ENCODE peak calls at places on chromosomes 13 and 19, in nine cellular contexts. H is upper lobe of left lung; R is choroid plexus epithelial cell; P is thoracic aorta; L is nephron progenitor cell; O is lower leg skin; Q is CD8-positive, alpha-beta T cell; M is cardiac fibroblast; V is cardiac muscle cell. N is an unnamed sample.

GRCh38 chr13:46778879-46779278 is 18.1 kb downstream of the ESD start:
- DNase-seq in H (no peak), R (peak; percentile 48), P (no peak), L (no peak), O (no peak), Q (no peak), M (peak; percentile 61), V (peak; percentile 4), N (no peak)

GRCh38 chr13:75165543-75166230 is 316.3 kb downstream of the TBC1D4 start:
- DNase-seq in H (no peak), R (no peak), P (no peak), L (no peak), O (no peak), Q (no peak), M (no peak), V (no peak), N (no peak)

GRCh38 chr19:13762635-13763235 is 1.6 kb upstream of the MRI1 start:
- DNase-seq in H (peak; percentile 77), R (no peak), P (no peak), L (no peak), O (no peak), Q (no peak), M (no peak), V (no peak), N (no peak)

GRCh38 chr19:47187023-47187655 is 43.9 kb downstream of the BBC3 start:
- DNase-seq in H (no peak), R (no peak), P (no peak), L (no peak), O (no peak), Q (no peak), M (no peak), V (no peak), N (no peak)

GRCh38 chr13:110442946-110443632 is 118.4 kb downstream of the RAB20 start:
- DNase-seq in H (no peak), R (peak; percentile 72), P (no peak), L (no peak), O (no peak), Q (no peak), M (peak; percentile 81), V (peak; percentile 67), N (no peak)

GRCh38 chr19:55301459-55302331 is 17.9 kb downstream of the BRSK1 start:
- DNase-seq in H (peak; percentile 99), R (peak; percentile 78), P (peak; percentile 29), L (peak; percentile 98), O (peak; percentile 75), Q (peak; percentile 90), M (peak; percentile 77), V (peak; percentile 80), N (peak; percentile 79)

GRCh38 chr13:72255908-72256307 is 388.9 kb upstream of the DACH1 start:
- DNase-seq in H (no peak), R (peak; percentile 65), P (no peak), L (peak; percentile 31), O (no peak), Q (no peak), M (peak; percentile 30), V (peak; percentile 2), N (no peak)

GRCh38 chr19:30674656-30675055 is 302.5 kb downstream of the ZNF536 start:
- DNase-seq in H (no peak), R (no peak), P (no peak), L (no peak), O (no peak), Q (no peak), M (no peak), V (no peak), N (no peak)

GRCh38 chr13:61128850-61129645 is 286.6 kb downstream of the PCDH20 start:
- DNase-seq in H (no peak), R (no peak), P (no peak), L (no peak), O (no peak), Q (no peak), M (no peak), V (no peak), N (no peak)

GRCh38 chr19:18340990-18341868 is 831 bp downstream of the PGPEP1 start:
- DNase-seq in H (peak; percentile 89), R (peak; percentile 50), P (no peak), L (peak; percentile 40), O (no peak), Q (peak; percentile 74), M (peak; percentile 50), V (peak; percentile 43), N (peak; percentile 29)

DNA sequence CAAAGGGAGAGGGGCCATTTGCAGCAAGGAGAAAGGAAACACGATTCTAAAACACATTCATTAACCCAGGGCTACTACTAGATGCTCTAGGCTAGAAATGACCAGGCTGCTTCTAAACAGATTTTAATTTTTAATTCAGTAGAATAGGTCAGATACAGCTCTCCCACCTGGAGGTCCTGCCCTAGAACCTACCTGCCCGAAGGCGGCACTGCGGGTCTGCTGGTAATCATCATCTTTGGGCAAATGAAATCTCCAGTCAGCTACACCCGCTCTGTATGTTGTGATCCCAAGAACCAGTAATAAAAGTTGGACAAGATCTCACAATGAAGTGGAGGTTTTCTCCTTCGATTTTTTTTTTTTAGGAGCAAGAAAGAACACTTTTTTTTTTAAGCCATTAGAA is 345.3 kb downstream of the ENOX1 start:
- DNase-seq in H (no peak), R (no peak), P (no peak), L (no peak), O (no peak), Q (no peak), M (no peak), V (no peak), N (no peak)
- TF ChIP-seq CTCF in H (no peak), R (no peak), P (no peak), L (no peak), O (no peak), Q (no peak), M (no peak), V (no peak), N (no peak)

DNA sequence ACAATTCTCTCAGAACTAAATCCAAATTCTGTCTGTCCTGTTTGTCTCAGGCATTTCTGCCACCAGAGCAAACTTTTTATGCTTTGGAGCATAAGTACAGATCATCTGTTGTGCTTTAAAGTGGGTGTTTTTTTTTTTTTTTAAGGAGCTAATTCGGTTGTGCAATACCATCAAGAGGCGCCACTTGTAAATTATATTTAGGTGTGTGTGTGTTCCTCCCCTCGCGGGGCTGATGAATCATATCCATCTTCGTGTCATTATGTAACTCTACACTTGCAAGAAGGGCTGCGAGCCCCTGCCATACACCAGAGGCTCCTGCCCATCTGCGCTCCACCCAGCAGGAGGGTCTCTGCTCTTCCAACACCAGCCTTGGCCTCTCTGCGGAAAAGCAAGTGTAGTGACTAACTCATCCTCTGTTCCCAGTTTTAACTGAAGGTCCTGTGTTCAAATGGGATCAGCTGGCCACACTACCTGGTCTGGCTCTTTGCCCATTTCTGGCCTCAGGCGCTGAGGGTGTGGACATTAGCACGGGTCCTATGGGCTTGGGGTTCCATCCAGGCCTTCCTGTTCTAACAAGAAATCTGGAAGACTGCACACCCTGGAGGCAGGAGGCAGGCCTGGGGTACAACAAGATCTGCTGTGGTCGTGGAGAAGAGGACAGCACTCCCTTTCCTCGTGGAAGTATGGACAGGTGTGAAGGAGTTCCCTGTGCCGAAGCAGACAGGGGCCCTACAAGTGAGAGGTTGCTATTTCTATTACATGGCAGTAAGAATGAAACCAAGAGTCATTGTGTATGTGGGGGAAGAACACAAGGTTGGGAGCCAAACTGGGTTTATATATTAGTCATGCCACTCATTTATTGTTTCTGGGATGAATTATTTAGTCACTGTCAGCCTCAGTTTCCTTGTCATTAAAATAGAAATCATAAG is 96.1 kb upstream of the MBNL2 start:
- DNase-seq in H (peak; percentile 17), R (peak; percentile 64), P (no peak), L (no peak), O (peak; percentile 66), Q (no peak), M (peak; percentile 56), V (peak; percentile 54), N (no peak)
- TF ChIP-seq CTCF in H (no peak), R (no peak), P (no peak), L (no peak), O (no peak), Q (no peak), M (no peak), V (no peak), N (no peak)

GRCh38 chr19:40394816-40395210 is 4.8 kb upstream of the HIPK4 start:
- DNase-seq in H (no peak), R (no peak), P (no peak), L (peak; percentile 49), O (no peak), Q (no peak), M (no peak), V (no peak), N (no peak)

GRCh38 chr19:40393894-40394815 is 4.2 kb upstream of the HIPK4 start:
- DNase-seq in H (peak; percentile 82), R (no peak), P (no peak), L (no peak), O (no peak), Q (no peak), M (no peak), V (no peak), N (no peak)

GRCh38 chr19:40390084-40390742 is at the start of gene HIPK4:
- DNase-seq in H (no peak), R (no peak), P (no peak), L (no peak), O (no peak), Q (no peak), M (no peak), V (no peak), N (no peak)

GRCh38 chr19:40392123-40392522 is 2.1 kb upstream of the HIPK4 start:
- DNase-seq in H (no peak), R (no peak), P (no peak), L (no peak), O (no peak), Q (no peak), M (no peak), V (no peak), N (no peak)

GRCh38 chr19:40392894-40393517 is 3.0 kb upstream of the HIPK4 start:
- DNase-seq in H (no peak), R (peak; percentile 14), P (no peak), L (no peak), O (no peak), Q (no peak), M (peak; percentile 25), V (no peak), N (no peak)
- TF ChIP-seq CTCF in H (peak; percentile 43), R (peak; percentile 37), P (no peak), L (no peak), O (no peak), Q (no peak), M (peak; percentile 43), V (peak; percentile 31), N (no peak)

DNA sequence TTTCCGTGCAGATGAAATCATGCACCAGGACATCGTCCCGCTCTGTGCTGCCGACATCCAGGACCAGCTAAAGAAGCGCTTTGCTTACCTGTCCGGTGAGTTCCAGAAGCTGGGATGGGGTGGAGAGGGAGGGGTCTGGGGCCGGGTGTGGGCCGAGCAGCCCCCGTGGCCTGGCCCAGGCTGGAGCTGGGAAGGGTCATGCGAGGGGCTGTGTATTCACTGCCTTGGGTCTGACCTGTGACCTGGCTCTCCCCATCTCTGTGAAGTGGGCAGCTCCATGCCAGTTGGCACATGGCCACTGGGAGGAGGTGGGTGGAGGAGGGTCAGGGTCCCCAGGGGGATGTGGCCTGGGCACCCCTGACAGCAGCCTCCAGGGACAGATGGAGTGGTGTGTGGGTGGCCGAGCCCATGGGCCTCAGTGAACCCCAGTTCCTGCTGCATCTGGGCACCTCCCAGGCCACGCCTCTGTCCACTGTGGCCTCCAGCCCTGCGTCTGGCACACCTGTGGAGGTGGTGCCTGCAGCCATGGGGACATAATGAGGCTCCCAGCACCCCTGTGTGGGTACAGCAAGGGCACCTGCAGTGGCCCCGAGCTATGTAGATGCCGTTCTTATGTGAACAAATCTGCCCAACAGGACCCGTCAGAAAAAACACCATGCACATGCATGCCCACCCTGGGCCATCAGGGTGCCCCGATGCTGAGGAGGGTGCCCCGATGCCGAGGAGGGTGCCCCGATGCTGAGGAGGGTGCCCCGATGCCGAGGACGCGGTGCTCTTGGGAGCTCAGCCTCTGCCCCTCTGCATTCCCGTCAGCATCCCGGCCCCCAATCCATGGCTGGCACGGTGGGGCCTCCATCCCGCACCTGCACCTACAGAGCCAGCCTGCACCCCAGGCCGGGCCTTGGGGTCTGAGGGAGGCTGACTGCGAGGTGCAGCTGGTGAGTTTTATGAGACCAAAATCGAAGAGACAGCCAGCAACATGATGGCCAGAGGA is 46.0 kb downstream of the MCF2L start:
- DNase-seq in H (peak; percentile 75), R (no peak), P (no peak), L (no peak), O (no peak), Q (no peak), M (no peak), V (no peak), N (no peak)
- TF ChIP-seq CTCF in H (no peak), R (no peak), P (no peak), L (no peak), O (no peak), Q (no peak), M (no peak), V (no peak), N (no peak)

N was measured in omental fat pad.